ENCODE peak calls at places on chromosomes 7 and 10, in ten cellular contexts. Q is stomach, Y is vagina, G is GM12878, I is suprapubic skin, Z is spleen, B is sigmoid colon, T is GM23338, N is HL-60, A is K562. R is an unnamed sample.

GRCh38 chr7:156897673-156898072 is 4.7 kb upstream of the LMBR1 start:
- DNase-seq in G (no peak), I (no peak), N (no peak), Y (no peak), Q (no peak), T (peak), B (no peak), A (no peak), Z (no peak), R (peak)

GRCh38 chr7:7922684-7923385 is 45.8 kb upstream of the GLCCI1 start:
- DNase-seq in B (no peak), Z (no peak), A (no peak), Y (no peak), T (no peak), G (no peak), N (no peak), Q (no peak), I (no peak), R (no peak)

GRCh38 chr10:14605231-14605925 is 169.3 kb downstream of the FAM107B start:
- DNase-seq in Z (no peak), Q (no peak), Y (no peak), I (no peak), N (no peak), T (peak), B (no peak), G (peak), A (no peak), R (peak)

GRCh38 chr7:295155-296154 is 5.5 kb downstream of the FOXL3 start:
- DNase-seq in N (no peak), I (peak), T (no peak), B (no peak), Q (no peak), Y (no peak), G (no peak), Z (peak), A (no peak), R (no peak)

GRCh38 chr10:71964669-71965515 is 697 bp downstream of the CHST3 start:
- DNase-seq in Q (peak), Z (no peak), A (no peak), I (no peak), B (peak), G (no peak), T (peak), N (no peak), Y (no peak), R (no peak)

GRCh38 chr10:77456414-77456813 is 181.2 kb downstream of the KCNMA1 start:
- DNase-seq in Z (no peak), Y (no peak), G (no peak), A (no peak), N (no peak), I (no peak), Q (peak), B (no peak), T (no peak), R (no peak)

GRCh38 chr7:54722502-54722901 is 36.5 kb downstream of the SEC61G start:
- DNase-seq in T (no peak), Y (no peak), B (no peak), N (no peak), G (no peak), Q (no peak), A (no peak), Z (no peak), I (no peak), R (no peak)

GRCh38 chr7:125746510-125746909 is 816.9 kb upstream of the POT1 start:
- DNase-seq in I (no peak), A (no peak), Y (no peak), T (no peak), N (no peak), B (no peak), G (no peak), Q (no peak), Z (no peak), R (no peak)

GRCh38 chr7:24965831-24966708 is 13.9 kb downstream of the OSBPL3 start:
- DNase-seq in N (no peak), G (peak), B (no peak), T (peak), I (no peak), Y (no peak), A (peak), Q (no peak), Z (no peak), R (no peak)

GRCh38 chr7:127786184-127786583 is 134.2 kb downstream of the SND1 start:
- DNase-seq in I (no peak), Z (no peak), Q (no peak), T (no peak), G (no peak), Y (no peak), A (no peak), B (no peak), N (no peak), R (no peak)

GRCh38 chr7:30335763-30336487 is 51.5 kb downstream of the ZNRF2 start:
- DNase-seq in I (no peak), Y (no peak), B (no peak), N (no peak), Z (no peak), G (no peak), Q (no peak), T (no peak), A (no peak), R (no peak)

GRCh38 chr10:22556774-22557173 is 157.6 kb downstream of the PIP4K2A start:
- DNase-seq in Q (no peak), I (no peak), G (no peak), A (no peak), T (no peak), N (no peak), Z (no peak), Y (no peak), B (no peak), R (no peak)

GRCh38 chr7:157932498-157933218 is 595.9 kb downstream of the DNAJB6 start:
- DNase-seq in G (no peak), T (no peak), A (peak), Y (no peak), Q (no peak), N (peak), Z (no peak), B (no peak), I (no peak), R (no peak)

GRCh38 chr7:100803398-100804161 is 23.7 kb downstream of the EPHB4 start:
- DNase-seq in T (peak), Y (no peak), N (peak), B (peak), Z (peak), A (peak), G (peak), I (no peak), Q (peak), R (peak)

GRCh38 chr7:141071855-141072547 is 1.9 kb upstream of the TMEM178B start:
- DNase-seq in Q (no peak), I (no peak), Y (peak), T (peak), G (no peak), A (no peak), B (no peak), Z (no peak), N (no peak), R (no peak)

GRCh38 chr7:42431873-42432272 is 194.9 kb upstream of the GLI3 start:
- DNase-seq in Y (no peak), B (no peak), I (no peak), N (no peak), Q (no peak), A (no peak), T (no peak), G (no peak), Z (no peak), R (no peak)

GRCh38 chr10:124375691-124376090 is 43.0 kb downstream of the OAT start:
- DNase-seq in A (no peak), I (no peak), T (no peak), Y (no peak), N (no peak), G (no peak), B (peak), Q (no peak), Z (no peak), R (no peak)

GRCh38 chr10:69892436-69893215 is 90.9 kb downstream of the COL13A1 start:
- DNase-seq in Z (no peak), I (no peak), B (no peak), T (no peak), Y (no peak), N (no peak), Q (no peak), A (peak), G (no peak), R (no peak)

GRCh38 chr10:103814626-103815370 is 40.6 kb downstream of the SH3PXD2A start:
- DNase-seq in Z (no peak), A (no peak), T (no peak), I (no peak), Y (no peak), Q (no peak), G (no peak), B (no peak), N (no peak), R (no peak)

GRCh38 chr10:97331304-97331703 is 3.2 kb downstream of the FRAT2 start:
- DNase-seq in Y (no peak), N (no peak), G (no peak), I (no peak), Z (peak), Q (no peak), B (no peak), A (no peak), T (peak), R (no peak)

GRCh38 chr7:143361552-143362125 is 874 bp downstream of the FAM131B start:
- DNase-seq in Y (no peak), G (no peak), N (no peak), A (peak), Z (no peak), B (peak), T (peak), I (no peak), Q (no peak), R (no peak)

GRCh38 chr10:47349941-47350371 is 1.8 kb downstream of the RBP3 start:
- DNase-seq in Y (no peak), T (no peak), Q (no peak), N (no peak), G (no peak), I (no peak), Z (peak), A (no peak), B (no peak), R (no peak)

GRCh38 chr10:79067241-79068202 is 1.2 kb upstream of the ZMIZ1 start:
- DNase-seq in B (peak), A (peak), I (peak), Z (peak), Y (no peak), G (no peak), N (peak), T (peak), Q (peak), R (peak)

GRCh38 chr7:90709501-90710465 is 113.7 kb downstream of the CDK14 start:
- DNase-seq in I (no peak), G (no peak), T (no peak), Z (no peak), B (no peak), A (no peak), Y (no peak), N (no peak), Q (peak), R (no peak)

GRCh38 chr10:117684673-117685211 is 142.2 kb downstream of the EMX2 start:
- DNase-seq in Z (no peak), N (no peak), G (no peak), B (no peak), Y (no peak), A (peak), T (peak), Q (peak), I (no peak), R (no peak)

GRCh38 chr7:155998328-155998691 is 186.0 kb upstream of the SHH start:
- DNase-seq in G (no peak), N (no peak), Z (no peak), I (no peak), Q (no peak), Y (no peak), B (no peak), T (no peak), A (no peak), R (no peak)

GRCh38 chr7:130425798-130426197 is 15.0 kb downstream of the CEP41 start:
- DNase-seq in T (no peak), I (no peak), B (no peak), A (no peak), N (no peak), Q (no peak), G (no peak), Z (no peak), Y (no peak), R (no peak)

GRCh38 chr10:19256331-19256730 is 207.7 kb downstream of the MALRD1 start:
- DNase-seq in T (no peak), Y (no peak), Q (no peak), Z (no peak), G (no peak), N (no peak), I (no peak), B (no peak), A (no peak), R (no peak)

GRCh38 chr7:41624818-41625217 is 78.1 kb downstream of the INHBA start:
- DNase-seq in Q (no peak), G (no peak), B (no peak), N (no peak), T (no peak), Y (no peak), Z (no peak), A (no peak), I (no peak), R (no peak)

GRCh38 chr7:5636446-5636835 is 145.0 kb downstream of the RNF216 start:
- DNase-seq in Q (no peak), I (no peak), G (no peak), Y (no peak), B (no peak), N (no peak), Z (no peak), A (no peak), T (peak), R (no peak)

GRCh38 chr10:129709101-129709500 is 242.1 kb downstream of the MGMT start:
- DNase-seq in T (no peak), I (no peak), Z (no peak), G (no peak), N (no peak), Q (no peak), B (no peak), Y (no peak), A (no peak), R (no peak)

GRCh38 chr7:132480534-132480933 is 95.7 kb downstream of the PLXNA4 start:
- DNase-seq in Z (no peak), Q (no peak), T (no peak), A (no peak), B (peak), I (no peak), G (no peak), N (no peak), Y (no peak), R (no peak)

GRCh38 chr10:104117839-104118323 is 4.1 kb upstream of the SFR1 start:
- DNase-seq in Q (no peak), I (no peak), A (no peak), Y (no peak), T (no peak), G (no peak), Z (no peak), B (no peak), N (no peak), R (no peak)

GRCh38 chr10:62085821-62086220 is 182.8 kb downstream of the RTKN2 start:
- DNase-seq in N (no peak), Z (no peak), B (no peak), G (no peak), Q (no peak), A (no peak), I (no peak), T (no peak), Y (no peak), R (no peak)

GRCh38 chr10:21532694-21533576 is 1.1 kb upstream of the MLLT10 start:
- DNase-seq in Y (no peak), A (no peak), N (no peak), T (no peak), Q (no peak), Z (no peak), G (no peak), B (no peak), I (no peak), R (no peak)

GRCh38 chr10:70227548-70228320 is 5.5 kb downstream of the PPA1 start:
- DNase-seq in T (no peak), Q (no peak), A (no peak), B (no peak), Y (no peak), I (no peak), N (no peak), Z (no peak), G (no peak), R (peak)

GRCh38 chr7:1912472-1913289 is 242.6 kb downstream of the ELFN1 start:
- DNase-seq in Q (no peak), Y (no peak), B (no peak), G (no peak), I (no peak), Z (no peak), T (no peak), N (no peak), A (no peak), R (no peak)

GRCh38 chr10:87658858-87659555 is 671 bp upstream of the PAPSS2 start:
- DNase-seq in T (peak), Y (no peak), B (no peak), Z (no peak), G (no peak), Q (peak), N (no peak), A (no peak), I (no peak), R (no peak)

GRCh38 chr7:128872394-128872824 is 9.8 kb downstream of the ATP6V1F start:
- DNase-seq in A (peak), Q (no peak), T (peak), B (no peak), N (no peak), Y (no peak), I (peak), Z (no peak), G (no peak), R (no peak)

GRCh38 chr7:45223078-45223477 is 65.5 kb downstream of the RAMP3 start:
- DNase-seq in I (no peak), Z (no peak), G (no peak), Y (no peak), A (no peak), N (no peak), B (no peak), T (no peak), Q (no peak), R (no peak)

GRCh38 chr7:45224832-45225231 is 67.2 kb downstream of the RAMP3 start:
- DNase-seq in I (no peak), B (no peak), Z (no peak), T (peak), A (no peak), Y (peak), G (no peak), N (no peak), Q (no peak), R (no peak)

GRCh38 chr7:45229130-45229920 is 71.7 kb downstream of the RAMP3 start:
- DNase-seq in A (peak), Y (no peak), B (no peak), Q (no peak), Z (no peak), N (no peak), G (no peak), I (no peak), T (no peak), R (peak)

GRCh38 chr7:45223728-45224630 is 66.4 kb downstream of the RAMP3 start:
- DNase-seq in I (no peak), B (no peak), T (no peak), G (no peak), Y (peak), N (no peak), A (no peak), Q (no peak), Z (peak), R (peak)

DNA sequence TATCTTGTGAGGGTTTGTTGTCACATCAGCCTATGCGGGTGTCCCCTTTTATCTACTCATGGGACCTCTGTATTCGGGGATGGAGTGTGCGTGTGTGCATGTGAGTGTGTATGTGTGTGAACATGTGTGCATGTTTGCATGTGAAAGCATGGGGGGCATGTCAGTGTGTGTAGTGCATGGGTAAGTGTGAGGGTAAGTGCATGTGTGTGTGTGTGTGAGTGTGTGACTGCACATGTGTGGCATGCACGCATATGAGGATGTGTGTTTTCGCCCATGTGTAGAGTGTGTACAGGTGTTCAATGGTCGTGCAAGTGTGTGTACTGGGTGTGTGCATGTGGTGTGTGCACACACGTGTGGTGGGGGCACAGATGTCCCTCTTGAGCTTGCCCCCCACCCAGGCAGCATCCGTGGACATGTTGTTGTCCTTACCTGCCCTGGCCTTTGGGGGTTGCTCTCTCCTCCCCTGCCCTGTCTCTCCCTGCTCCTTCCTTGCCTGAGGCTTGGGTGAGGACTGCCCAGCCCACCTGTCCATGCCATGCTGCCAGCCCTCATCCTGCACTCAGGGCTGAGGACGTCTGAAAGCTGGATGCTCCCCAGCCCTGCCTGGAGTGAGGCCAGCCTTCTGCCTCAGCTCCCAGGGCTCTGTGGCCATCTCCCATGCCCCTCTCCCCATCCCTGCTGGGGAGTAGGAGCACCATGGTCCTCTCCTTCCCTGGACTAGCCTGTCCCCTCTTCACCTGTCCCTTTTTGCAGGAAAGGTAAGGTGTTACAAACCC is 68.2 kb downstream of the RAMP3 start:
- DNase-seq in I (no peak), Z (no peak), Q (no peak), Y (peak), T (no peak), G (no peak), N (no peak), B (no peak), A (no peak), R (peak)
- H3K4me3 ChIP-seq in I (no peak), Z (no peak), Q (no peak), Y (no peak), T (no peak), G (no peak), N (no peak), B (no peak), A (no peak), R (no peak)

GRCh38 chr10:50286517-50286916 is 35.2 kb upstream of the ASAH2 start:
- DNase-seq in G (no peak), B (no peak), Q (no peak), N (no peak), T (no peak), Y (no peak), A (no peak), Z (no peak), I (no peak), R (peak)
- TF ChIP-seq POLR2AphosphoS5 in G (no peak), B (no peak), Q (no peak), N (no peak), T (no peak), Y (no peak), A (no peak), Z (no peak), I (no peak), R (no peak)

GRCh38 chr10:82294874-82295378 is 419.9 kb downstream of the NRG3 start:
- DNase-seq in B (no peak), Q (no peak), Y (no peak), G (no peak), N (no peak), Z (no peak), I (no peak), A (no peak), T (no peak), R (no peak)
- H3K4me3 ChIP-seq in B (no peak), Q (no peak), Y (no peak), G (no peak), N (no peak), Z (no peak), I (no peak), A (no peak), T (no peak), R (no peak)

DNA sequence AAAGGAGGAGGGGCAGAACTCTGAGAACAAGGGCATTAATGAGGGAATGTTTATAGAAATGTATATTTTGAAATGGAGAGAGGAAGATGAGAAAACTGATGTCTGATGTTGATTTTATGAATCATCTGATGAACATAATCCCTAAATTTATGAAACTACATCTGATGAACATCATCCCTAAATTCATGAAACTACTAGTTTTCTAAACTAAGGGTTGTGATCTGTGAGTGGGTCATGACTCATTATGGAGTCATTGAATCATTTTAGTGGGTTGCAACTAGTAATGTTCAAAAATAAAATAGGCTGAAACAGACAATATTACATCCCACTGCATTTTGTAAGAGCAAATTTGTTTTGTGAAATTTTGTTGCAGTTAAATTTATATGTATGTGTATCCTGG is 442.6 kb upstream of the TEX47 start:
- DNase-seq in Q (no peak), B (no peak), T (no peak), Y (no peak), N (no peak), I (no peak), Z (no peak), G (no peak), A (no peak), R (no peak)
- TF ChIP-seq POLR2AphosphoS5 in Q (no peak), B (no peak), T (no peak), Y (no peak), N (no peak), I (no peak), Z (no peak), G (no peak), A (no peak), R (no peak)

DNA sequence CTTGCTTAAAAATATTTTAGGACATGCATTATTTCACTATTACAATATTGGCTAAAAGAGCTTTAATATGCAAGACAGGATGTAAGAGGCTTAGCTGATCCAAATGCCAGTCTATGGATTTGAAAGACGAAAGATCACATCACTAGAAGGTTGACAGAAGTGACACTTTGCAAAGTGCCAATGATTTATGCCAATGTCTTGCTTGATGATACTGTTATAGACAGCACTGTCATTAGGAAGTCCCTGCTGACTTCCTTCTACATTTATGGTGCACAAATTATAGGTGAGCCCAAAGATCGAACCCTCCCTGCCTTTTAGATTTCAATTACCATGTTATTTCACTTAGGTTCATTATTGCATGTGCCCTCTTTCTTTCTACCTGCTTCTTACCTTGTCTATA is 100.0 kb upstream of the SKAP2 start:
- DNase-seq in B (no peak), A (no peak), T (no peak), I (no peak), Q (no peak), G (no peak), Y (no peak), N (no peak), Z (no peak), R (no peak)
- H3K4me3 ChIP-seq in B (no peak), A (no peak), T (no peak), I (no peak), Q (no peak), G (no peak), Y (no peak), N (no peak), Z (no peak), R (no peak)

R was measured in esophagus muscularis mucosa.